ENCODE peak calls at places on chromosomes 5 and 9, in four cellular contexts. One of them, this sample, is unnamed.

GRCh38 chr5:180040287-180041214 is 31.0 kb downstream of the RNF130 start:
- DNase-seq in K562: no peak
- DNase-seq in GM12878: no peak
- DNase-seq in WTC11: no peak
- DNase-seq in this sample: no peak

GRCh38 chr9:121169094-121169601 is 32.5 kb downstream of the RAB14 start:
- DNase-seq in WTC11: no peak
- DNase-seq in K562: no peak
- DNase-seq in GM12878: no peak
- DNase-seq in this sample: peak; percentile 27

GRCh38 chr5:78574731-78575161 is 73.8 kb downstream of the LHFPL2 start:
- DNase-seq in K562: no peak
- DNase-seq in WTC11: no peak
- DNase-seq in GM12878: peak; percentile 64
- DNase-seq in this sample: no peak

GRCh38 chr9:131517761-131518190 is 13.3 kb downstream of the UCK1 start:
- DNase-seq in GM12878: no peak
- DNase-seq in WTC11: no peak
- DNase-seq in K562: no peak
- DNase-seq in this sample: no peak

GRCh38 chr9:132247942-132248341 is 86.1 kb downstream of the NTNG2 start:
- DNase-seq in WTC11: no peak
- DNase-seq in K562: no peak
- DNase-seq in GM12878: no peak
- DNase-seq in this sample: no peak

GRCh38 chr9:116541402-116541801 is 145.7 kb upstream of the TRIM32 start:
- DNase-seq in WTC11: no peak
- DNase-seq in K562: no peak
- DNase-seq in GM12878: no peak
- DNase-seq in this sample: no peak

GRCh38 chr5:108642170-108642906 is 105.4 kb upstream of the FER start:
- DNase-seq in GM12878: peak; percentile 68
- DNase-seq in K562: peak; percentile 82
- DNase-seq in WTC11: peak; percentile 72
- DNase-seq in this sample: peak; percentile 84

GRCh38 chr5:97026721-97027120 is 90.8 kb downstream of the LNPEP start:
- DNase-seq in GM12878: no peak
- DNase-seq in K562: no peak
- DNase-seq in WTC11: no peak
- DNase-seq in this sample: no peak

GRCh38 chr5:132489051-132489770 is 1.4 kb downstream of the IRF1 start:
- DNase-seq in GM12878: no peak
- DNase-seq in WTC11: no peak
- DNase-seq in K562: no peak
- DNase-seq in this sample: no peak

GRCh38 chr5:111935835-111936234 is 178.8 kb upstream of the NREP start:
- DNase-seq in K562: no peak
- DNase-seq in WTC11: no peak
- DNase-seq in GM12878: no peak
- DNase-seq in this sample: no peak

GRCh38 chr5:110092955-110093785 is 403.4 kb downstream of the MAN2A1 start:
- DNase-seq in WTC11: no peak
- DNase-seq in K562: no peak
- DNase-seq in GM12878: no peak
- DNase-seq in this sample: peak; percentile 14

GRCh38 chr9:86923061-86923460 is 24.2 kb downstream of the GAS1 start:
- DNase-seq in GM12878: no peak
- DNase-seq in K562: no peak
- DNase-seq in WTC11: no peak
- DNase-seq in this sample: no peak

GRCh38 chr9:86924206-86924605 is 23.1 kb downstream of the GAS1 start:
- DNase-seq in GM12878: no peak
- DNase-seq in K562: no peak
- DNase-seq in WTC11: no peak
- DNase-seq in this sample: no peak

GRCh38 chr9:86925686-86926085 is 21.6 kb downstream of the GAS1 start:
- DNase-seq in WTC11: no peak
- DNase-seq in K562: no peak
- DNase-seq in GM12878: no peak
- DNase-seq in this sample: no peak

GRCh38 chr9:86921141-86921868 is 26.0 kb downstream of the GAS1 start:
- DNase-seq in WTC11: no peak
- DNase-seq in GM12878: no peak
- DNase-seq in K562: no peak
- DNase-seq in this sample: no peak

GRCh38 chr9:86926130-86926529 is 21.2 kb downstream of the GAS1 start:
- DNase-seq in K562: no peak
- DNase-seq in GM12878: no peak
- DNase-seq in WTC11: no peak
- DNase-seq in this sample: no peak
- TF ChIP-seq CREB1 in K562: no peak
- TF ChIP-seq CREB1 in GM12878: no peak
- TF ChIP-seq CREB1 in WTC11: no peak
- TF ChIP-seq CREB1 in this sample: no peak

DNA sequence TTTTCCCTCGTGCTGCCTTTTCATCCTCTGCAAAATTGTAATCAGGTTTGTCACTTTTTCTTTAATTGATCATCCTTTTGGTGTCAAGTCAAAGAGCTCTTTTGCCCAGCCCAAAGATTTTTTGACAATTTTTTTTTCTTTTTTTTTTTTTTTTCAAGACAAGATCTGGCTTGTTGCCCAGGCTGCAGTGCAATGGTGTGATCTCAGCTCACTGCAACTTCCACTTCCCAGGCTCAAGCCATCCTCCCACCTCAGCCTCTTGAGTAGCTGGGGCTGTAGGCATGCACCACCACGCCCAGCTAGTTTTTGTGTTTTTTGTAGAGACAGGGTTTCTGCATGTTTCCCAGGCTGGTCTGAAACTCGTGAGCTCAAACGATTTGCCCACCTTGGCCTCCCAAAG is 36.7 kb downstream of the CDK7 start:
- DNase-seq in K562: peak; percentile 51
- DNase-seq in GM12878: no peak
- DNase-seq in WTC11: no peak
- DNase-seq in this sample: no peak
- TF ChIP-seq CREB1 in K562: no peak
- TF ChIP-seq CREB1 in GM12878: no peak
- TF ChIP-seq CREB1 in WTC11: no peak
- TF ChIP-seq CREB1 in this sample: no peak

DNA sequence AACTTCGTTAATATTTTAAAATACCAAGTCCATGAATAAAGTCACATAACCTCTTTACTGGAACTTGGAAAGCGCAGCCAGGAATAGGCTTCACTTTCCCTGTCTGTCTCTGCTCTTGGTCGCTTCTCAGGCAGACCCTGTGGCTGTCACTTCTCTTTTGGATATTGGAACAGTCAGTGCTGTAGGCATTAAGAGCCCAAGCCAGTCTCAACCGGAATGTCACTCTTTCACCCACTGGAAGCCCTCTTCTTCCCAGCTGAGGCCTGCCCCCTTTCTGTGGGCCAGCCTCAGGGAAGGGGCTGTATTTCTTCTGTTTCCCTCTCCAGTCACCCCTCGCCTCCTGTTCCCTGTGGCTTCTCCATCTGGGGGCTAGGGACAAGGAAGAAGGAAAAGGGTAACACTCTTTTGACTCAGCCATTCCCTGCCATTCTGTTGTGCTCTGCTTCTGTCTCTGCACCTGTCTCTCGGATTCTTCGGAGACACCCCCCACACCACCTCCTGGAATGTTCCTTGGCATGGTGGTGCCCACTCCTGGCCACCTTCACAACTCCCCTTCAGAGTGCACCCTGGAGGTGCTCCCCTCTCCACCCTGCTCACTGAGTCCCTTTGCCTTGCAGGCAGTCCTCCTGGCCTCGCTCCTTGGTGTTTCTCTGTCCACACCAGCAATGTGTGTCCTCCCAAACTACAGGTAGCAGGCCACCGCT is 103.4 kb downstream of the TRIO start:
- DNase-seq in K562: no peak
- DNase-seq in GM12878: no peak
- DNase-seq in WTC11: no peak
- DNase-seq in this sample: no peak
- TF ChIP-seq CREB1 in K562: no peak
- TF ChIP-seq CREB1 in GM12878: no peak
- TF ChIP-seq CREB1 in WTC11: no peak
- TF ChIP-seq CREB1 in this sample: no peak

GRCh38 chr9:112025886-112026285 is 129.3 kb downstream of the UGCG start:
- DNase-seq in GM12878: no peak
- DNase-seq in K562: no peak
- DNase-seq in WTC11: no peak
- DNase-seq in this sample: no peak

GRCh38 chr9:112032009-112032408 is 135.4 kb downstream of the UGCG start:
- DNase-seq in GM12878: peak; percentile 97
- DNase-seq in WTC11: no peak
- DNase-seq in K562: no peak
- DNase-seq in this sample: no peak

GRCh38 chr9:112031400-112031799 is 134.8 kb downstream of the UGCG start:
- DNase-seq in GM12878: no peak
- DNase-seq in K562: no peak
- DNase-seq in WTC11: no peak
- DNase-seq in this sample: no peak

GRCh38 chr9:112029921-112030444 is 133.4 kb downstream of the UGCG start:
- DNase-seq in K562: no peak
- DNase-seq in WTC11: no peak
- DNase-seq in GM12878: no peak
- DNase-seq in this sample: peak; percentile 60

DNA sequence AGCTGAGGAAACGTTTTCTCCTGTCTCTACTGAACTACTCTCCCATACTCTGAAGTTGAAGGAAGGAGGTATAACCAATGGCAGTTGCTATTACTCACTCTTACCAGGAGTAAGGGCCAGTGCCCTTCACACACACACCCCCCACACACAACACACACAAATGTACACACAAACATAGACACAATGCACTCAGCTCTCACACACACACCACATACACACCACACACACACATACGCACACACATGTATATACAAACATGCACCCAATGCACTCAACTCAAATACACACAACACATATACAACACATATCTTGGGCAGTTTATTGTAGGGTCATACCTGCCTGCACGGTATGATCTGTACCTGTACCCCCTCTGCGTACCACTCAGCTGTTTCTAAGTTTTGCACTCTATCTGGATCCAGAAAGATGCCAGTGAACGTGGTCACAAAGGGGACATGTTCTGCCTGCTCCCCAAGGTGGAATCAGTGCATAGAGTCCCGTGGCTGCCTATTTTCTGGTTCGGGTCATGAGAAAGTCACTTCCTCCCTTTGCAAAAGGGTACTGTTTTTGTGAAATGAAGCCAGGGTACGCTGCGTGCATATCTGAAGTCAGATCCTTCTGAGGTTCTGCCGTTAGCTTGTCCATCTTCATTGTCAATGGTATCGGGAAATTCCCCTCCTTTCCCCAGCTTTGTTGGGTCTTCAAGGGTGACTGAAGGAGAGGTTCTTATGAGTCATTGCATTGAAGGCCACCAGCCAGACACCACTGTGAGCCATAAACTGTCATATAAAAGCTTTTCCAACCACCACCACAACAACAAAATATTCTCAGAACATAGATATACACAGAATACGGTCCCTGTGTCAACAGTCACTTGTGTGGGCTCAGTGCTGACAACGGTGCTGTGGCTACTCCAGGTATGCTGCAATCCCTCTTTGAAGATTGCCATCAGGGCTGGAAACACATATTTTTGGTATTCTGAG is 131.9 kb downstream of the UGCG start:
- DNase-seq in GM12878: peak; percentile 98
- DNase-seq in WTC11: no peak
- DNase-seq in K562: no peak
- DNase-seq in this sample: no peak
- TF ChIP-seq CREB1 in GM12878: no peak
- TF ChIP-seq CREB1 in WTC11: no peak
- TF ChIP-seq CREB1 in K562: no peak
- TF ChIP-seq CREB1 in this sample: no peak

DNA sequence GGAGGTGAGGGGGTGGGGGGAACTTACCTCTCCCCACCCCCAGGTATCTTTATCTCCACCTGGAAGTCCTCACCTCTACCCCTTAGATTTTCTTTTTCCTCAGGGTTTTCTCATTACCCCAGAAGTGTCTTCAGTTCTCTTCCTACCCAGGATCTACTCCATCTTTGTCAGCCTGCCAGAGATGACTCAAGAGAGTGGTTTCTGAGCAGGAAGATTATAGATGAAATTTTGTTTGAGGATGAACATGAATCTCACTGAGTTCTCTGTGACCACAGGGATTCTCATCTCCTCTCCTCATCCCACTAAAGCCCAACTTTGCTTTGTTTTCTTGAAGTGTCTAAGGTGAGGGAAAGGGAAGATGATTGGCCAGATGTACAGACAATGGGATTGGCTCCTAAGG is 5.2 kb upstream of the HINT2 start:
- DNase-seq in GM12878: no peak
- DNase-seq in WTC11: no peak
- DNase-seq in K562: no peak
- DNase-seq in this sample: no peak
- TF ChIP-seq CREB1 in GM12878: no peak
- TF ChIP-seq CREB1 in WTC11: no peak
- TF ChIP-seq CREB1 in K562: no peak
- TF ChIP-seq CREB1 in this sample: no peak

DNA sequence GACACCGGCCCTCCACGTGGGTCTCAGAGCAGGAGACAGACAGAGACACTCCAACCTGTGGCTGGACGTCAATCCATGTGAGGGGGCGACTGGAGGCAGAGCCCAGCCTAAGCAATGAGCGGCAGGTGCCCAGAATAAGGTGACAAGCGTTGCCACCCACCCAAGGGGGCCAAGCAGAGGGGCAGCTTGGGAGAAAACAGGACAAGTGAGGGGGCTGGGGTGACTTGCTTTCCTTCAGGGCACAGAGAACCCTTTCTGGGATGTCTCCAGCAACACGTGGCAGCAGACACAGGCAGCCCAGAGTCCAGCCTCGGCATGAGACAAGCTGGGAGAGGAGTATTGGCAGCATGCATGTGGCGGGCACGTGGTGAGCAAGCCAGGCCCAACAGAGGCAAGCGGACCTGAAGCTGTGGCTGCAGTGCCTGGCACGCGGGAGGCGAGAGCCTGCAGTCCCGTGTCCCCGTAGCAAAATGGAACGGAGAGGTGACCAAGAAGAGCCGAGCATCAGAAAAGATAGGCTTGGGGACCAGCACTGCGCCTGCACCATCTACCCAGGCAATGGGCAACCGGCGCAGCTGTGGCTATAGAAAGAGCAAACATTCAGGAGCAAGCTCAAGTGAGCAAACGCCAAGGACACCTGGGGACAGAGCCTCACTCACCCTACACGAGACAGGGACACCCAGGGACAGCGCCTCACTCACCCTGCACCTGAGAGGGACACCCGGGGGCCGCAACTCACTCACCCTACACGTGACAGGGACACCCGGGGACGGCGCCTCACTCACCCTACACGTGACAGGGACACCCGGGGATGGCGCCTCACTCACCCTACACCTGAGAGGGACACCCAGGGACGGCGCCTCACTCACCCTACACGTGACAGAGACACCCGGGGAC is 6.2 kb downstream of the TERT start:
- DNase-seq in WTC11: no peak
- DNase-seq in GM12878: no peak
- DNase-seq in K562: no peak
- DNase-seq in this sample: no peak
- TF ChIP-seq CREB1 in WTC11: no peak
- TF ChIP-seq CREB1 in GM12878: no peak
- TF ChIP-seq CREB1 in K562: no peak
- TF ChIP-seq CREB1 in this sample: no peak

GRCh38 chr5:33701251-33701650 is 190.5 kb downstream of the ADAMTS12 start:
- DNase-seq in WTC11: no peak
- DNase-seq in GM12878: no peak
- DNase-seq in K562: no peak
- DNase-seq in this sample: no peak

GRCh38 chr5:33702867-33703266 is 188.9 kb downstream of the ADAMTS12 start:
- DNase-seq in GM12878: no peak
- DNase-seq in WTC11: no peak
- DNase-seq in K562: no peak
- DNase-seq in this sample: no peak
- TF ChIP-seq CREB1 in GM12878: no peak
- TF ChIP-seq CREB1 in WTC11: no peak
- TF ChIP-seq CREB1 in K562: no peak
- TF ChIP-seq CREB1 in this sample: no peak

This sample was measured in GM23338.